ENCODE peak calls at places on chromosomes 3 and 15, in ten cellular contexts. U, M, B, Y, W, I, D, T, A and X are unnamed samples.

GRCh38 chr3:45760878-45761711 is 35.2 kb downstream of the SLC6A20 start:
- DNase-seq in I (peak), Y (peak), W (peak), M (peak), D (peak), A (peak), T (no peak), B (no peak), U (peak), X (peak)

GRCh38 chr15:44069489-44069888 is 125.6 kb downstream of the FRMD5 start:
- DNase-seq in W (no peak), B (no peak), U (no peak), D (no peak), Y (no peak), T (no peak), I (no peak), M (no peak), A (no peak), X (no peak)

GRCh38 chr3:15377961-15378791 is 45.8 kb upstream of the SH3BP5 start:
- DNase-seq in D (peak), M (peak), Y (peak), W (peak), A (peak), B (peak), T (peak), I (peak), U (peak), X (peak)

GRCh38 chr3:19920401-19921075 is 13.5 kb downstream of the EFHB start:
- DNase-seq in D (peak), W (no peak), B (no peak), Y (no peak), A (peak), T (no peak), U (no peak), M (no peak), I (no peak), X (no peak)

GRCh38 chr15:100429116-100429728 is 87.4 kb upstream of the ADAMTS17 start:
- DNase-seq in I (no peak), M (no peak), D (no peak), U (no peak), T (no peak), W (no peak), B (no peak), Y (no peak), A (no peak), X (no peak)

GRCh38 chr3:11476814-11477213 is 166.9 kb downstream of the VGLL4 start:
- DNase-seq in U (no peak), D (no peak), Y (peak), M (no peak), A (no peak), I (no peak), B (no peak), W (no peak), T (no peak), X (no peak)

GRCh38 chr3:194487289-194488006 is 646 bp upstream of the ATP13A3 start:
- DNase-seq in D (no peak), T (peak), A (no peak), M (peak), W (peak), U (no peak), Y (peak), B (no peak), I (no peak), X (no peak)

GRCh38 chr15:45863881-45864580 is 229.2 kb downstream of the SQOR start:
- DNase-seq in M (no peak), Y (no peak), U (no peak), T (no peak), D (no peak), A (no peak), B (no peak), I (no peak), W (no peak), X (no peak)

GRCh38 chr3:168260859-168261258 is 165.1 kb upstream of the GOLIM4 start:
- DNase-seq in A (no peak), D (no peak), W (no peak), T (no peak), M (no peak), Y (no peak), I (no peak), U (no peak), B (no peak), X (no peak)

GRCh38 chr15:70643783-70644125 is 119.6 kb downstream of the UACA start:
- DNase-seq in M (no peak), W (peak), U (no peak), D (peak), Y (no peak), I (peak), T (no peak), B (no peak), A (peak), X (peak)